ENCODE peak calls at places on chromosomes 11 and 22, in eight cellular contexts. O is fibroblast of lung, F is lung, R is stomach, K is tibial nerve, H is psoas muscle, P is breast epithelium, A is ovary. W is an unnamed sample.

GRCh38 chr22:20815477-20816050 is 41.7 kb downstream of the SERPIND1 start:
- DNase-seq in A (no peak), P (no peak), H (no peak), K (no peak), F (no peak), R (no peak), O (no peak), W (no peak)

GRCh38 chr11:73252577-73253191 is 19.5 kb upstream of the P2RY6 start:
- DNase-seq in O (no peak), F (no peak), P (peak; percentile 17), R (peak; percentile 13), H (no peak), K (no peak), A (no peak), W (no peak)

GRCh38 chr11:98630736-98631135 is 390.0 kb upstream of the CNTN5 start:
- DNase-seq in H (no peak), R (no peak), K (no peak), P (no peak), F (no peak), O (no peak), A (no peak), W (no peak)

GRCh38 chr11:127624455-127624854 is 623.9 kb upstream of the KIRREL3 start:
- DNase-seq in K (no peak), O (peak; percentile 47), H (no peak), A (peak; percentile 12), F (no peak), P (no peak), R (no peak), W (no peak)

GRCh38 chr11:65960824-65961266 is 689 bp upstream of the SART1 start:
- DNase-seq in F (no peak), P (no peak), O (no peak), K (no peak), H (no peak), R (no peak), A (peak; percentile 31), W (no peak)

GRCh38 chr22:32574957-32575893 is 100.6 kb downstream of the FBXO7 start:
- DNase-seq in K (no peak), O (peak; percentile 52), H (no peak), A (no peak), F (no peak), R (no peak), P (no peak), W (no peak)

GRCh38 chr11:638616-639323 is 1.7 kb downstream of the DRD4 start:
- DNase-seq in H (no peak), K (no peak), F (no peak), P (no peak), A (no peak), R (no peak), O (no peak), W (no peak)

GRCh38 chr11:68854273-68854958 is 12.7 kb upstream of the CPT1A start:
- DNase-seq in P (no peak), K (no peak), F (no peak), R (no peak), A (no peak), O (no peak), H (no peak), W (no peak)

GRCh38 chr11:118911880-118912741 is 13.6 kb downstream of the BCL9L start:
- DNase-seq in K (peak; percentile 69), A (peak; percentile 90), O (peak; percentile 86), P (peak; percentile 92), H (peak; percentile 88), F (peak; percentile 88), R (no peak), W (peak; percentile 94)

GRCh38 chr11:71453911-71454304 is 905 bp downstream of the NADSYN1 start:
- DNase-seq in K (no peak), F (no peak), A (no peak), H (no peak), P (no peak), O (no peak), R (no peak), W (no peak)

GRCh38 chr11:57251037-57251436 is 14.0 kb upstream of the APLNR start:
- DNase-seq in F (no peak), P (no peak), H (no peak), O (no peak), K (no peak), A (no peak), R (no peak), W (no peak)

GRCh38 chr11:105244157-105244820 is 104.7 kb upstream of the CARD18 start:
- DNase-seq in F (no peak), P (no peak), O (peak; percentile 98), H (no peak), K (no peak), A (no peak), R (no peak), W (no peak)

GRCh38 chr11:12128191-12128841 is 17.9 kb downstream of the MICAL2 start:
- DNase-seq in H (no peak), K (no peak), R (no peak), A (no peak), P (no peak), O (no peak), F (no peak), W (no peak)

GRCh38 chr11:20042717-20043392 is 117.4 kb downstream of the DBX1 start:
- DNase-seq in H (no peak), O (no peak), R (no peak), K (no peak), F (no peak), P (no peak), A (no peak), W (no peak)

GRCh38 chr22:22463855-22464540 is 44.5 kb downstream of the ZNF280B start:
- DNase-seq in A (peak; percentile 40), H (no peak), P (no peak), R (peak; percentile 35), K (peak; percentile 23), F (peak; percentile 47), O (peak; percentile 74), W (no peak)

GRCh38 chr22:50621491-50621880 is 6.5 kb downstream of the ARSA start:
- DNase-seq in H (no peak), R (no peak), F (no peak), A (no peak), K (no peak), O (no peak), P (no peak), W (no peak)
- H3K27ac ChIP-seq in H (peak overlapping the region; percentile 48), R (peak overlapping the region; percentile 75), F (peak overlapping the region; percentile 46), A (no peak overlapping the region), K (peak overlapping the region; percentile 72), O (no peak overlapping the region), P (peak overlapping the region; percentile 88), W (no peak overlapping the region)

DNA sequence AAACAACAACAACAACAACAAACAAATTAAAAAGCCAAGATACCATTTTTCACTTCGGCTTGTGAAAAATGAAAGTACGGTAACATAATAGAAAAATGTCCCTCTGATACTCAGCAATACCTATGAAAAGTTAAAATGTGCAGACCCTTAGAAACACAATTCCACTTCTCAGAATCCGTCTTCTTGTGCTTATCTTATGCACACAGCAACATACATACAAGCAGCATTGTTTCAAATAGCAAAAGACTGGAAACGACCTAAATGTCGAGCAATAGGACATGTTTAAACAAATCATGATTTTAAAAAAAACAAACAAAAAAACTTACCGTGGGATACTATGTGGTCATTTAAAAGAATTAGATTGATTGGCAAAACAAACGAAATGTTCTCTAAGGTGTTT is 26.5 kb downstream of the RBFOX2 start:
- DNase-seq in A (no peak), O (no peak), P (no peak), K (no peak), H (no peak), F (no peak), R (no peak), W (no peak)
- TF ChIP-seq CTCF in A (no peak), O (no peak), P (no peak), K (no peak), H (no peak), F (no peak), R (no peak), W (no peak)

GRCh38 chr22:36163497-36163896 is 2.9 kb upstream of the APOL3 start:
- DNase-seq in F (no peak), O (no peak), H (no peak), K (no peak), A (no peak), R (no peak), P (no peak), W (no peak)

GRCh38 chr22:36162127-36163034 is 1.8 kb upstream of the APOL3 start:
- DNase-seq in R (no peak), K (no peak), F (no peak), A (no peak), O (no peak), H (no peak), P (no peak), W (no peak)

GRCh38 chr22:36156515-36157419 is 3.8 kb downstream of the APOL3 start:
- DNase-seq in O (peak; percentile 85), F (peak; percentile 80), P (peak; percentile 73), A (peak; percentile 85), K (peak; percentile 83), R (peak; percentile 68), H (peak; percentile 90), W (peak; percentile 93)

GRCh38 chr22:36164621-36165020 is 4.1 kb upstream of the APOL3 start:
- DNase-seq in O (no peak), R (no peak), A (no peak), F (no peak), P (no peak), K (no peak), H (no peak), W (no peak)

DNA sequence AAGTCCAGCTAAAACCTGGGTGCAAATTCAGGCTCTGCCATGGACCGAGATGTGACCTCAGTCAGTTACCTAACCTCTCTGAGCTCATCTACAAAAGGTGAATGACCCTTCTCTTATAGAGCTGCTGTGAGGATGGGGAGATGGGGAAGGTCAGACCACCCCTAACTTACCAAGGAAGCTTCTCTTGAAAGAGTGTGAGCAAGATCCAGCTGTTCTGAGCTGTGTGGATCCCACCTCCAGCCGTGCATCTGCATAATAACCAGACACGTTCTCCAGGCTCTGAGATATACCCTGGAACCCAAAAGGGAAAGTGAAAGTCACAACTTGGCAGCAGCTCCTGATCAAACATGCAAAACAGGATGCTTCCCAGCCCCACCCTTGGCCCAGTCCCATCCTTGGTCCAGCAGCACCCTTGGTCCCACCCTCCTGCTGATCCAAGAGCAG is at the start of gene APOL3:
- DNase-seq in O (peak; percentile 80), P (no peak), K (peak; percentile 47), A (peak; percentile 67), R (peak; percentile 74), H (peak; percentile 70), F (peak; percentile 69), W (peak; percentile 90)
- H3K4me3 ChIP-seq in O (peak within 1 kb of the TSS; percentile 49), P (peak within 1 kb of the TSS; percentile 69), K (peak within 1 kb of the TSS; percentile 33), A (peak within 1 kb of the TSS; percentile 26), R (peak within 1 kb of the TSS; percentile 42), H (peak within 1 kb of the TSS; percentile 65), F (peak within 1 kb of the TSS; percentile 37), W (peak within 1 kb of the TSS; percentile 37)

DNA sequence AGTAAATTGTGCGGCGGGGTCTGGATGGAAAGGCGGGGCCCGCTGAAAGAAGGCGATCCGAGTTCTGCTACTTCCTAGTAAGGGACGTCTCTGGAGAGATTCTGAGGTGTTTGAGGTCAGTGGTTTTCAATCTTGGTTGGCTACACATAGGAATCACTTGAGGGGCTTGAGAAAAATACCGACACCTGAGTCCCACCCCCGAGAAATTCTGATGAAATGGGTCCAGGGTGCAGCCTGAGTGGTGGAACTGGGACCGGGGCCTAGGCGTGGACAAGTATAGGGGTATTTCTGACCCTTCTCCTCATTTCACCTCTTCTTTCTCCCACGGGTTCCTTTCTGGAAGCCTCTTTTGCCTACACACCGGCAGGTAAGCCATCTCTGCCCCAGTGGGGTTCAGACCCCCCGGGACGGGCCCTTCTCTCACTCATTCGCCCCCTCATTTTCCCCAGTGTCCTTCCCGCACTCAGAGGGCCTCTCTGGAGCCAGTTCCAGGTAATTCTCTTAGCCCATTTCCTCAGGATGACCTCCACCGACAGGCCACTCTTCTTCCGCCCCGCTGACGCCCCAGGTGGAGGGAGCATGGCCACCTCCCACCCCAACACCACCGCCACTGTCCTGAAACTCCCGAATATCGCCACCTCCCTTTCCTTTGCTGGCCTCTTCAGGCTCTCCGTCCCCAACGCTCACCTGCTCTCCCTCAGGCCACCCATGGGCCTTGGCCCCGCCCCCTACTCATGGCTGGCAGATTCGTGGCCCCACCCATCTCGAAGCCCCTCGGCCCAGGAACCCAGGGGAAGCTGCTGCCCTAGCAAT is 11.8 kb downstream of the ROBO3 start:
- DNase-seq in K (no peak), H (no peak), O (no peak), R (no peak), A (peak; percentile 67), P (no peak), F (no peak), W (no peak)
- H3K27ac ChIP-seq in K (peak overlapping the region; percentile 83), H (peak overlapping the region; percentile 71), O (peak overlapping the region; percentile 98), R (peak overlapping the region; percentile 89), A (peak overlapping the region; percentile 90), P (peak overlapping the region; percentile 92), F (peak overlapping the region; percentile 20), W (peak overlapping the region; percentile 75)

W was measured in right atrium auricular region.